ENCODE peak calls at places on chromosomes 7 and 10, in four cellular contexts. I is neuronal stem cell, S is H9, D is IMR-90. Q is an unnamed sample.

GRCh38 chr10:4662576-4663161 is 163.3 kb upstream of the AKR1E2 start:
- DNase-seq in S (no peak), I (no peak), D (no peak), Q (peak)

GRCh38 chr7:126339813-126340212 is 912.9 kb downstream of the GRM8 start:
- DNase-seq in I (no peak), S (no peak), D (no peak), Q (no peak)

GRCh38 chr7:84801396-84801795 is 385.5 kb downstream of the SEMA3D start:
- DNase-seq in I (no peak), S (no peak), D (no peak), Q (no peak)

GRCh38 chr10:119827430-119827829 is 45.2 kb downstream of the MCMBP start:
- DNase-seq in D (no peak), I (no peak), S (no peak), Q (no peak)

GRCh38 chr10:71765176-71765906 is 8.0 kb downstream of the VSIR start:
- DNase-seq in I (no peak), S (no peak), D (peak), Q (no peak)

GRCh38 chr7:105782391-105783063 is 93.9 kb downstream of the ATXN7L1 start:
- DNase-seq in I (no peak), D (peak), S (no peak), Q (peak)

GRCh38 chr10:132637477-132638129 is 100.0 kb downstream of the INPP5A start:
- DNase-seq in D (peak), I (peak), S (peak), Q (peak)

GRCh38 chr10:61000769-61001730 is 57.1 kb upstream of the RHOBTB1 start:
- DNase-seq in I (peak), D (peak), S (peak), Q (peak)

GRCh38 chr7:68247566-68247965 is 1250.9 kb downstream of the TYW1 start:
- DNase-seq in I (no peak), S (no peak), D (no peak), Q (no peak)

GRCh38 chr7:2012981-2013380 is 219.8 kb downstream of the MAD1L1 start:
- DNase-seq in S (no peak), I (no peak), D (peak), Q (no peak)

GRCh38 chr7:131190146-131190545 is 137.5 kb upstream of the MKLN1 start:
- DNase-seq in I (no peak), S (peak), D (peak), Q (peak)

GRCh38 chr10:42960491-42961155 is 116.2 kb upstream of the RET start:
- DNase-seq in S (peak), D (peak), I (no peak), Q (peak)

GRCh38 chr7:113636727-113637421 is 281.9 kb downstream of the PPP1R3A start:
- DNase-seq in S (no peak), I (no peak), D (peak), Q (no peak)

GRCh38 chr10:75599875-75600648 is 168.6 kb downstream of the LRMDA start:
- DNase-seq in S (no peak), I (no peak), D (no peak), Q (no peak)

GRCh38 chr7:36303202-36304098 is 86.2 kb upstream of the ANLN start:
- DNase-seq in I (no peak), S (no peak), D (peak), Q (peak)

GRCh38 chr10:130744631-130745030 is 566.9 kb downstream of the TCERG1L start:
- DNase-seq in D (no peak), I (no peak), S (no peak), Q (no peak)

DNA sequence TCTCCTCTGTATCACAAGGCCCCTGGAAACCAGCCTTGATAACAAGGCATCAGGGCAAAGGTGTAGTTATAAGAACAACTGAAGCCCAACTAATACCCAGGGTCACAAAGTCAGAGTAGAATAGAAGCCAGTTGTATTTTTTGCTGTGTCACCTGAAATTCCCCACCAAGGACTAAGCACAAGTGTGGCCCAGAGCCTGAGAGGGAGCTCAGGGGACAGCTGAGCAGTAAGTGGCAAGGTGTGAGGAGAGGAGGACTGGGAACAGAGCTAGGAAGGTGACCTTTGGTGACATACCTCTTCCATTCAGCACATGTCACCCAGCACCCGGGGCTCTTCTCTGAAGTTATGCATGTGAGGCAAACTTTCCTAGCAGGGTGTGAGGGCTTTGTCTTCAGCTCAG is 179.9 kb downstream of the HECW1 start:
- DNase-seq in D (no peak), I (no peak), S (peak), Q (no peak)
- H4K91ac ChIP-seq in D (no peak), I (no peak), S (no peak), Q (no peak)

GRCh38 chr10:103663802-103664201 is 170.3 kb downstream of the NEURL1 start:
- DNase-seq in D (no peak), I (no peak), S (no peak), Q (no peak)
- H4K91ac ChIP-seq in D (no peak), I (peak), S (no peak), Q (peak)

GRCh38 chr10:99531026-99531695 is 1.6 kb upstream of the NKX2-3 start:
- DNase-seq in D (no peak), I (no peak), S (peak), Q (peak)

GRCh38 chr10:99530108-99531025 is 2.4 kb upstream of the NKX2-3 start:
- DNase-seq in D (no peak), S (peak), I (no peak), Q (peak)

GRCh38 chr10:99528256-99528866 is 4.4 kb upstream of the NKX2-3 start:
- DNase-seq in I (no peak), D (no peak), S (no peak), Q (peak)

GRCh38 chr10:99528867-99529285 is 3.9 kb upstream of the NKX2-3 start:
- DNase-seq in D (no peak), S (no peak), I (no peak), Q (no peak)

GRCh38 chr10:99529483-99530107 is 3.1 kb upstream of the NKX2-3 start:
- DNase-seq in S (no peak), D (no peak), I (no peak), Q (peak)
- H4K91ac ChIP-seq in S (no peak), D (no peak), I (no peak), Q (peak)

GRCh38 chr10:113854757-113855626 is 531 bp downstream of the NHLRC2 start:
- DNase-seq in D (peak), I (no peak), S (peak), Q (peak)
- H4K91ac ChIP-seq in D (peak), I (peak), S (peak), Q (peak)

DNA sequence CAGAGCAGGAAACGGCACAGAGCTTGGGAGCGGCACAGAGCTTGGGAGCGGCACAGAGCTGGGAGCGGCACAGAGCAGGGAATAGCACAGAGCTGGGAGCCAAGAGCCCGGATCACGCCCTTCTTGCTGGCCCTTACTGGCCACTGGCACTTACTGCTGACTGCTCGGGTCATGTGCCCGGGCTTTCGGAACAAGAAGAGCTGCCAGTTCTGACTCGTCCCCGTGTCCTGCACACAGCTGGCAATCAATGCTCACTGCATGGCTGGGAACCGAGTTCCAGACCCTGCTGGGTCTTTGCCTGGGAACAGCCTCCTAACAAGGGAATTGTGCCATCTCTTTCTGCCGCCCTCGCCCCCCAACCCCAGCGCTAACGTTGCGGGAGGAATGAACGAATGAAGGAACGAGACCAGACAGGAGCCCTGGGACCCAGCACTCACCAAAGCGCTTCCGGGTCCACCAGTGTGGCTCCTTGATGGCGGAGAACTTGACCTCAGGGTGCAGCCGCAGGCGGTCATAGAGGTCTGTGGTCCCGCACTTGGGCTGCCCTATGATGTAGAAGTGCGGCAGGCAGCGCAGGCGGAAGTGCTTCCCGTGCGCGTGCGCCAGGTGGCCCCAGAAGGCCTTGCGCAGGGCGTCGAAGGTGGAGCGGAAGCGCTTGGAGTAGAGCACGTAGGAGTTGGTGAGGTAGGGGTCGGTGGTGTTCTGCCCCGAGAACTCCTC is 49.1 kb downstream of the CHST15 start:
- DNase-seq in S (no peak), I (no peak), D (no peak), Q (no peak)
- H4K91ac ChIP-seq in S (no peak), I (no peak), D (no peak), Q (no peak)

DNA sequence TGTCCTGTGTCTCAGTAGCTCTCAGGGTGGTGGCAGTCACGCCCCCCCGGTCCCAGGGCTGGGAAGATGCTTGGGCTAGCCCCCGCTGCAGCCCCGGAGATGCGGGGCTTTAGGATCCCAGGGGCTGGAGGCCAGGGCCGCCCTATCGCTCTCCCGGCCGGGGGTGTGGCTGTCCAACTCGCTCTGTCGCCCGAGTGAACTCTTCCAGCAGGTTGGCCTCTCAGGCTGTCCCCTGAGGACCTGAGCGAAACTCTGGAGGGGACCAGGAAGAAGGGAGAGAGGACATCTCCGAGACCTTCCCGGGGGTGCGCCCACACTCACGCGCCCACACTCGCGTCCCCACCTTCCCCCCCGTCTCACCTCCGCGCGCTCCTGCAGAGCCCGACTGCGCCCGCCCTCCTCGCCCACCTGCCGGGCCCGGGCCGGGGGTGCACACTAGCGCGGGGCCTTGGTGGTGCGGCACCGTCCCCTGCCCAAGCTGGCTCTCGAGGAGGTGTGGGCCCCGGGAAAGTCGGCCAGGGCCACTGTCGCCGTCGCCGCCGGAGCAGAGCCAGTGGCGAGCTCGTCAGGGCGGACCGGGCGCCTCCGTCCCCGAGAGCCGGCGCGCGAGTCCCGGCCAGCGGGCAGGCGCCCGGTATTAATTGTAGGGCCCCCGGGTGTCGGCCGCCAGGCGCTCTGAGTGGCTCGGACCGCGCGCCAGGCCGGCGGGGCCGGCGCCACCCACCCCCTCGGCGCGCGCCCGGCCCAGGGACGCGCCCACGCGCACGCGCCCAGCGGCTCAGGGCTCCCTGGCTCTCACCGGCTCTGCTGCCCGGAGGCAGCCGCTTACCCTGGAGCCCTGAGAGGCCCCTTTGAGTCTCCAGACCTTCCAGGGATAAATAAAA is 101.8 kb upstream of the SVIL start:
- DNase-seq in S (peak), D (peak), I (peak), Q (peak)
- H4K91ac ChIP-seq in S (no peak), D (peak), I (no peak), Q (peak)

GRCh38 chr10:94546058-94546595 is 539 bp downstream of the HELLS start:
- DNase-seq in S (no peak), D (peak), I (no peak), Q (no peak)
- H4K91ac ChIP-seq in S (no peak), D (peak), I (no peak), Q (no peak)

DNA sequence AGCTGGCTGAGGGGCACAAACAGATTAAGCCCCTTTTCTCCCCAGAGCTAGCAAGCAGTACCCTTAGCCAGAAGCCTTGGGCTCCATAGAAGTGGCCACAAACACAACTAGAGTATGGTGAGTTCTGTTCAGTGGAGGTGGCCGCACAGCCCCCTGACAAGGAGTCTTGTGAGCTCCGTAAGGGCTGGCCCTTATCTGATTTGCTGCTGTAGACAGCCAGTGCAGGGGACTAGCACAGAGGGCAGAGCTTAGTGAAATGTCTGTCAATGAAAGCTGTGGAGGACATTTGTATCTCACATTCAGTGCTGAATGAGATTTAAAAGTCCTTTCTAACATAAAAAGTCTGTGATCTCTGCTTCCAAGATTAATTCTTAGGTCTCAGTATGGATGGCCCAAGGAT is 137.3 kb downstream of the AUTS2 start:
- DNase-seq in D (no peak), I (no peak), S (no peak), Q (no peak)
- H4K91ac ChIP-seq in D (no peak), I (no peak), S (no peak), Q (no peak)

Q was measured in mesenchymal stem cell.